ENCODE peak calls at places on chromosomes 5 and 9, in nine cellular contexts. Y is AML-193; C is HCEC 1CT; E is HEK293T; M is activated CD8-positive, alpha-beta T cell treated with anti-CD3 and anti-CD28 coated beads for 36 hours; A is uterus; R is fibroblast of the aortic adventitia; X is AG10803; U is DMS153. G is an unnamed sample.

GRCh38 chr5:132010645-132011560 is 555 bp downstream of the ACSL6 start:
- DNase-seq in A (peak; percentile 7), U (no peak), C (no peak), M (no peak), R (no peak), E (no peak), Y (no peak), X (no peak), G (no peak)

GRCh38 chr5:72096602-72097205 is 10.6 kb upstream of the MAP1B start:
- DNase-seq in R (no peak), M (no peak), X (no peak), Y (no peak), C (no peak), E (no peak), A (no peak), U (no peak), G (peak; percentile 61)

GRCh38 chr9:90979138-90979551 is 177.5 kb downstream of the SYK start:
- DNase-seq in U (no peak), X (no peak), R (no peak), M (no peak), A (no peak), E (no peak), C (no peak), Y (no peak), G (no peak)

GRCh38 chr9:8364021-8364782 is 564.6 kb upstream of the DMAC1 start:
- DNase-seq in R (no peak), U (no peak), C (no peak), A (no peak), E (no peak), Y (no peak), M (no peak), X (no peak), G (no peak)

GRCh38 chr5:147835386-147835798 is 3.9 kb upstream of the SPINK1 start:
- DNase-seq in Y (no peak), E (no peak), X (no peak), C (peak; percentile 23), U (peak; percentile 47), R (no peak), A (no peak), M (no peak), G (peak; percentile 22)

GRCh38 chr9:127776195-127776918 is 2.1 kb downstream of the SH2D3C start:
- DNase-seq in U (no peak), R (no peak), A (no peak), X (no peak), Y (peak; percentile 70), C (no peak), E (no peak), M (peak; percentile 90), G (no peak)

GRCh38 chr9:2524601-2525000 is 97.0 kb upstream of the VLDLR start:
- DNase-seq in R (peak; percentile 6), Y (no peak), U (no peak), A (no peak), C (no peak), E (no peak), M (no peak), X (no peak), G (no peak)

GRCh38 chr5:180596115-180596667 is 4.9 kb upstream of the SCGB3A1 start:
- DNase-seq in M (no peak), R (no peak), U (no peak), X (no peak), A (no peak), Y (no peak), C (no peak), E (peak; percentile 6), G (no peak)

GRCh38 chr5:58458851-58459275 is 1.0 kb downstream of the PLK2 start:
- DNase-seq in C (peak; percentile 16), X (peak; percentile 23), Y (no peak), A (no peak), E (no peak), M (no peak), R (no peak), U (no peak), G (peak; percentile 64)

GRCh38 chr5:143016777-143017374 is 246.7 kb downstream of the ARHGAP26 start:
- DNase-seq in M (peak; percentile 77), R (peak; percentile 73), A (peak; percentile 24), Y (peak; percentile 30), C (peak; percentile 54), X (peak; percentile 46), E (peak; percentile 42), U (no peak), G (peak; percentile 78)

GRCh38 chr9:127122176-127123151 is at the start of gene ANGPTL2:
- DNase-seq in C (peak; percentile 91), U (peak; percentile 56), Y (no peak), A (peak; percentile 95), R (peak; percentile 94), X (peak; percentile 96), E (no peak), M (peak; percentile 49), G (peak; percentile 85)

GRCh38 chr5:178353461-178353860 is 120.9 kb upstream of the PHYKPL start:
- DNase-seq in A (no peak), M (no peak), E (no peak), R (no peak), X (no peak), Y (no peak), C (no peak), U (no peak), G (no peak)

GRCh38 chr9:112037281-112038016 is 137.6 kb downstream of the SUSD1 start:
- DNase-seq in Y (peak; percentile 11), U (no peak), C (peak; percentile 82), X (peak; percentile 99), R (peak; percentile 78), M (peak; percentile 87), A (no peak), E (no peak), G (peak; percentile 49)

GRCh38 chr9:134694714-134695113 is 53.1 kb downstream of the COL5A1 start:
- DNase-seq in U (no peak), R (no peak), Y (no peak), C (no peak), E (no peak), X (no peak), A (no peak), M (no peak), G (no peak)

GRCh38 chr9:123996731-123997421 is 14.7 kb upstream of the LHX2 start:
- DNase-seq in C (no peak), E (no peak), Y (no peak), A (no peak), R (peak; percentile 51), U (no peak), M (peak; percentile 83), X (no peak), G (no peak)

GRCh38 chr5:156181656-156182055 is 145.3 kb upstream of the SGCD start:
- DNase-seq in E (no peak), M (no peak), C (no peak), X (no peak), Y (no peak), U (no peak), A (no peak), R (no peak), G (no peak)

GRCh38 chr9:138042640-138043039 is 165.1 kb downstream of the CACNA1B start:
- DNase-seq in A (no peak), Y (no peak), U (no peak), M (no peak), R (no peak), X (no peak), C (no peak), E (no peak), G (no peak)

GRCh38 chr5:61933787-61934626 is 372.0 kb upstream of the KIF2A start:
- DNase-seq in C (peak; percentile 20), R (peak; percentile 50), Y (peak; percentile 25), X (peak; percentile 42), M (peak; percentile 35), E (peak; percentile 62), A (no peak), U (peak; percentile 26), G (peak; percentile 57)

GRCh38 chr5:88281322-88281721 is 12.7 kb upstream of the TMEM161B start:
- DNase-seq in U (no peak), E (no peak), X (no peak), A (no peak), M (no peak), C (no peak), R (no peak), Y (no peak), G (no peak)

GRCh38 chr5:671459-672328 is 21.5 kb downstream of the TPPP start:
- DNase-seq in Y (peak; percentile 28), A (peak; percentile 65), C (peak; percentile 31), X (peak; percentile 27), E (peak; percentile 74), R (peak; percentile 41), M (peak; percentile 80), U (peak; percentile 56), G (peak; percentile 74)

GRCh38 chr5:157971466-157972324 is 112.8 kb upstream of the CLINT1 start:
- DNase-seq in X (peak; percentile 38), E (peak; percentile 13), Y (no peak), A (peak; percentile 39), U (no peak), R (peak; percentile 43), C (no peak), M (no peak), G (no peak)

GRCh38 chr5:86461169-86461956 is 156.4 kb upstream of the COX7C start:
- DNase-seq in X (no peak), E (no peak), M (no peak), Y (no peak), C (no peak), R (no peak), A (no peak), U (no peak), G (no peak)

GRCh38 chr5:90221947-90222346 is 187.6 kb downstream of the CETN3 start:
- DNase-seq in M (no peak), E (no peak), C (peak; percentile 50), Y (no peak), A (no peak), R (peak; percentile 6), U (no peak), X (no peak), G (peak; percentile 46)

GRCh38 chr9:130707225-130707976 is 13.8 kb downstream of the EXOSC2 start:
- DNase-seq in U (peak; percentile 47), C (peak; percentile 53), E (no peak), X (peak; percentile 70), Y (peak; percentile 50), A (peak; percentile 69), R (peak; percentile 83), M (peak; percentile 84), G (peak; percentile 82)

G was measured in ELR.